ENCODE peak calls at places on chromosome 1, in five cellular contexts. One of them, this sample, is unnamed.

GRCh38 chr1:246155923-246156322 is 351.2 kb downstream of the SMYD3 start:
- DNase-seq in CD4-positive, alpha-beta T cell: no peak
- DNase-seq in Caki2: no peak
- DNase-seq in HAP-1: no peak
- DNase-seq in KBM-7: no peak
- DNase-seq in this sample: no peak

GRCh38 chr1:212777166-212777565 is 14.4 kb downstream of the NSL1 start:
- DNase-seq in Caki2: no peak
- DNase-seq in CD4-positive, alpha-beta T cell: no peak
- DNase-seq in KBM-7: peak
- DNase-seq in HAP-1: no peak
- DNase-seq in this sample: no peak

GRCh38 chr1:58033311-58033710 is 513.2 kb downstream of the OMA1 start:
- DNase-seq in CD4-positive, alpha-beta T cell: no peak
- DNase-seq in KBM-7: no peak
- DNase-seq in Caki2: no peak
- DNase-seq in HAP-1: no peak
- DNase-seq in this sample: no peak

GRCh38 chr1:39497570-39497969 is 6.1 kb downstream of the BMP8A start:
- DNase-seq in KBM-7: peak
- DNase-seq in Caki2: no peak
- DNase-seq in HAP-1: no peak
- DNase-seq in CD4-positive, alpha-beta T cell: no peak
- DNase-seq in this sample: no peak

GRCh38 chr1:170732262-170732595 is 68.3 kb downstream of the PRRX1 start:
- DNase-seq in CD4-positive, alpha-beta T cell: no peak
- DNase-seq in Caki2: no peak
- DNase-seq in KBM-7: no peak
- DNase-seq in HAP-1: no peak
- DNase-seq in this sample: no peak

GRCh38 chr1:153945795-153946621 is 510 bp downstream of the DENND4B start:
- DNase-seq in HAP-1: peak
- DNase-seq in CD4-positive, alpha-beta T cell: peak
- DNase-seq in Caki2: peak
- DNase-seq in KBM-7: peak
- DNase-seq in this sample: no peak

GRCh38 chr1:39576016-39576657 is 453 bp downstream of the PABPC4 start:
- DNase-seq in Caki2: no peak
- DNase-seq in KBM-7: no peak
- DNase-seq in HAP-1: peak
- DNase-seq in CD4-positive, alpha-beta T cell: no peak
- DNase-seq in this sample: no peak

GRCh38 chr1:206507395-206508129 is at the start of gene RASSF5:
- DNase-seq in KBM-7: peak
- DNase-seq in Caki2: peak
- DNase-seq in CD4-positive, alpha-beta T cell: peak
- DNase-seq in HAP-1: peak
- DNase-seq in this sample: no peak

GRCh38 chr1:163813251-163813650 is 491.5 kb downstream of the NUF2 start:
- DNase-seq in HAP-1: no peak
- DNase-seq in CD4-positive, alpha-beta T cell: no peak
- DNase-seq in KBM-7: no peak
- DNase-seq in Caki2: no peak
- DNase-seq in this sample: no peak

GRCh38 chr1:223775054-223775453 is 62.7 kb downstream of the CAPN2 start:
- DNase-seq in HAP-1: no peak
- DNase-seq in KBM-7: no peak
- DNase-seq in Caki2: peak
- DNase-seq in CD4-positive, alpha-beta T cell: no peak
- DNase-seq in this sample: no peak

GRCh38 chr1:4965346-4965726 is 310.9 kb downstream of the AJAP1 start:
- DNase-seq in CD4-positive, alpha-beta T cell: no peak
- DNase-seq in KBM-7: no peak
- DNase-seq in Caki2: no peak
- DNase-seq in HAP-1: no peak
- DNase-seq in this sample: no peak

GRCh38 chr1:100168051-100168450 is 10.0 kb downstream of the LRRC39 start:
- DNase-seq in Caki2: no peak
- DNase-seq in CD4-positive, alpha-beta T cell: no peak
- DNase-seq in HAP-1: no peak
- DNase-seq in KBM-7: no peak
- DNase-seq in this sample: no peak

GRCh38 chr1:63087966-63088365 is 234.4 kb upstream of the FOXD3 start:
- DNase-seq in HAP-1: peak
- DNase-seq in CD4-positive, alpha-beta T cell: no peak
- DNase-seq in Caki2: no peak
- DNase-seq in KBM-7: no peak
- DNase-seq in this sample: no peak

GRCh38 chr1:220274122-220274855 is 2.0 kb upstream of the RAB3GAP2 start:
- DNase-seq in KBM-7: no peak
- DNase-seq in HAP-1: no peak
- DNase-seq in Caki2: no peak
- DNase-seq in CD4-positive, alpha-beta T cell: no peak
- DNase-seq in this sample: no peak

GRCh38 chr1:33660244-33660643 is 187.8 kb downstream of the ZSCAN20 start:
- DNase-seq in Caki2: no peak
- DNase-seq in KBM-7: no peak
- DNase-seq in CD4-positive, alpha-beta T cell: no peak
- DNase-seq in HAP-1: no peak
- DNase-seq in this sample: peak

GRCh38 chr1:164660415-164661174 is 101.6 kb downstream of the PBX1 start:
- DNase-seq in Caki2: peak
- DNase-seq in KBM-7: peak
- DNase-seq in CD4-positive, alpha-beta T cell: no peak
- DNase-seq in HAP-1: no peak
- DNase-seq in this sample: no peak

GRCh38 chr1:185338719-185339622 is 21.9 kb upstream of the IVNS1ABP start:
- DNase-seq in HAP-1: no peak
- DNase-seq in KBM-7: peak
- DNase-seq in CD4-positive, alpha-beta T cell: no peak
- DNase-seq in Caki2: no peak
- DNase-seq in this sample: no peak

GRCh38 chr1:231964955-231965354 is 338.4 kb downstream of the DISC1 start:
- DNase-seq in HAP-1: no peak
- DNase-seq in CD4-positive, alpha-beta T cell: no peak
- DNase-seq in Caki2: no peak
- DNase-seq in KBM-7: no peak
- DNase-seq in this sample: no peak

GRCh38 chr1:8571200-8571984 is 246.0 kb downstream of the RERE start:
- DNase-seq in Caki2: no peak
- DNase-seq in HAP-1: no peak
- DNase-seq in CD4-positive, alpha-beta T cell: no peak
- DNase-seq in KBM-7: peak
- DNase-seq in this sample: peak

GRCh38 chr1:38991638-38992449 is 768 bp downstream of the AKIRIN1 start:
- DNase-seq in HAP-1: peak
- DNase-seq in CD4-positive, alpha-beta T cell: no peak
- DNase-seq in Caki2: peak
- DNase-seq in KBM-7: peak
- DNase-seq in this sample: no peak

GRCh38 chr1:39110882-39111281 is 84.7 kb downstream of the NDUFS5 start:
- DNase-seq in CD4-positive, alpha-beta T cell: no peak
- DNase-seq in HAP-1: no peak
- DNase-seq in KBM-7: no peak
- DNase-seq in Caki2: no peak
- DNase-seq in this sample: no peak

GRCh38 chr1:35555212-35555584 is 2.0 kb downstream of the KIAA0319L start:
- DNase-seq in Caki2: no peak
- DNase-seq in CD4-positive, alpha-beta T cell: no peak
- DNase-seq in HAP-1: peak
- DNase-seq in KBM-7: no peak
- DNase-seq in this sample: no peak

GRCh38 chr1:221723018-221723917 is 18.6 kb downstream of the DUSP10 start:
- DNase-seq in KBM-7: no peak
- DNase-seq in HAP-1: no peak
- DNase-seq in Caki2: no peak
- DNase-seq in CD4-positive, alpha-beta T cell: no peak
- DNase-seq in this sample: no peak